ENCODE peak calls at places on chromosomes 3 and 15, in six cellular contexts. K is HTR-8/SVneo; V is NCI-H345; Y is stimulated activated CD8-positive, alpha-beta memory T cell treated with anti-CD3 and anti-CD28 coated beads, Interleukin-15, amount 100 ng/mL, for 1 hour; Q is ovary; U is CD4-positive, alpha-beta T cell. S is an unnamed sample.

GRCh38 chr3:106114220-106114619 is 245.4 kb upstream of the CBLB start:
- DNase-seq in K (no peak), U (no peak), Y (no peak), V (no peak), Q (no peak), S (no peak)

GRCh38 chr3:134249935-134250716 is 533 bp downstream of the RYK start:
- DNase-seq in V (peak; percentile 19), K (peak; percentile 39), Y (peak; percentile 4), U (peak; percentile 43), Q (peak; percentile 69), S (peak; percentile 15)

GRCh38 chr3:11509175-11510000 is 134.3 kb downstream of the VGLL4 start:
- DNase-seq in U (no peak), V (peak; percentile 61), K (no peak), Q (peak; percentile 85), Y (no peak), S (no peak)

GRCh38 chr3:39494781-39495180 is 27.3 kb downstream of the MOBP start:
- DNase-seq in V (no peak), K (no peak), Q (no peak), U (no peak), Y (no peak), S (no peak)

GRCh38 chr15:40873625-40874561 is at the start of gene RHOV:
- DNase-seq in Q (peak; percentile 42), U (peak; percentile 44), K (peak; percentile 68), Y (no peak), V (no peak), S (peak; percentile 48)

GRCh38 chr3:25589783-25590258 is 74.9 kb downstream of the TOP2B start:
- DNase-seq in V (no peak), K (no peak), Q (no peak), Y (no peak), U (no peak), S (no peak)

GRCh38 chr3:119664370-119664769 is 4.0 kb upstream of the POPDC2 start:
- DNase-seq in K (no peak), Q (no peak), U (no peak), V (no peak), Y (no peak), S (no peak)

GRCh38 chr15:72758195-72758594 is 25.4 kb downstream of the ADPGK start:
- DNase-seq in Q (no peak), U (no peak), Y (no peak), V (no peak), K (peak; percentile 11), S (no peak)

GRCh38 chr3:12318758-12319621 is 30.1 kb downstream of the PPARG start:
- DNase-seq in Y (no peak), U (no peak), V (no peak), Q (no peak), K (no peak), S (no peak)

GRCh38 chr3:27387625-27388024 is 18.4 kb upstream of the NEK10 start:
- DNase-seq in K (no peak), Y (no peak), Q (no peak), U (no peak), V (no peak), S (no peak)

GRCh38 chr3:151101270-151101954 is 15.9 kb downstream of the MED12L start:
- DNase-seq in K (no peak), Y (no peak), U (no peak), V (no peak), Q (no peak), S (no peak)

GRCh38 chr15:50233192-50233736 is 32.3 kb downstream of the HDC start:
- DNase-seq in Q (no peak), U (no peak), K (no peak), V (no peak), Y (no peak), S (no peak)

GRCh38 chr3:129001817-129002572 is 891 bp downstream of the EFCC1 start:
- DNase-seq in Q (no peak), K (no peak), Y (no peak), V (no peak), U (no peak), S (no peak)

GRCh38 chr3:142019794-142020320 is 129.5 kb downstream of the TFDP2 start:
- DNase-seq in Y (no peak), K (no peak), Q (no peak), U (no peak), V (no peak), S (no peak)

GRCh38 chr3:69299344-69299743 is 86.5 kb downstream of the FRMD4B start:
- DNase-seq in Y (no peak), U (no peak), Q (no peak), K (no peak), V (no peak), S (no peak)

GRCh38 chr15:71329041-71329440 is 213.8 kb downstream of the THSD4 start:
- DNase-seq in Y (no peak), V (no peak), K (no peak), U (no peak), Q (no peak), S (no peak)